ENCODE peak calls at places on chromosomes 16 and 17, in six cellular contexts. J, R, M, Z, D and A are unnamed samples.

GRCh38 chr17:19753661-19754463 is 5.8 kb upstream of the ALDH3A1 start:
- DNase-seq in R (no peak), Z (no peak), M (no peak), J (no peak), D (no peak), A (peak)

GRCh38 chr17:15469260-15469659 is 1.8 kb upstream of the CDRT4 start:
- DNase-seq in M (no peak), D (no peak), J (no peak), Z (peak), R (no peak), A (peak)

GRCh38 chr17:40417258-40417608 is 463 bp downstream of the TOP2A start:
- DNase-seq in D (no peak), J (no peak), Z (no peak), M (no peak), R (no peak), A (peak)

GRCh38 chr17:45816966-45817365 is 27.7 kb upstream of the SPPL2C start:
- DNase-seq in Z (no peak), R (no peak), D (no peak), J (no peak), M (no peak), A (no peak)

GRCh38 chr17:3207367-3207766 is at the start of gene OR1A1:
- DNase-seq in Z (no peak), M (no peak), R (no peak), J (no peak), D (no peak), A (no peak)

GRCh38 chr17:1298616-1299015 is 19.2 kb downstream of the TRARG1 start:
- DNase-seq in J (no peak), M (peak), Z (no peak), R (peak), D (peak), A (no peak)

GRCh38 chr17:42193216-42194132 is 820 bp downstream of the GHDC start:
- DNase-seq in Z (no peak), M (no peak), R (no peak), D (no peak), J (no peak), A (no peak)

GRCh38 chr17:19996086-19996485 is 13.1 kb upstream of the SPECC1 start:
- DNase-seq in M (no peak), D (no peak), R (no peak), Z (no peak), J (no peak), A (no peak)

GRCh38 chr17:29717817-29718216 is 95.1 kb upstream of the CORO6 start:
- DNase-seq in D (no peak), Z (no peak), J (no peak), R (no peak), M (no peak), A (no peak)

GRCh38 chr16:58249780-58250478 is 44.9 kb downstream of the PRSS54 start:
- DNase-seq in R (peak), Z (peak), M (peak), D (peak), J (peak), A (peak)

GRCh38 chr16:31356566-31357323 is 1.8 kb downstream of the ITGAX start:
- DNase-seq in J (no peak), R (peak), Z (no peak), M (no peak), D (no peak), A (peak)

GRCh38 chr16:21339269-21339641 is 61.2 kb upstream of the CRYM start:
- DNase-seq in J (no peak), D (no peak), Z (no peak), M (no peak), R (no peak), A (no peak)

GRCh38 chr16:9033125-9033830 is 58.2 kb upstream of the HAPSTR1 start:
- DNase-seq in J (no peak), Z (no peak), R (peak), M (no peak), D (no peak), A (peak)

GRCh38 chr16:84592718-84593117 is 25.2 kb downstream of the COTL1 start:
- DNase-seq in J (no peak), M (no peak), D (no peak), R (no peak), Z (no peak), A (no peak)

GRCh38 chr16:55376045-55376444 is 52.0 kb downstream of the IRX6 start:
- DNase-seq in D (no peak), J (no peak), Z (no peak), R (no peak), M (no peak), A (no peak)

GRCh38 chr17:76151896-76152454 is 10.9 kb upstream of the FOXJ1 start:
- DNase-seq in R (no peak), J (no peak), D (no peak), M (no peak), Z (no peak), A (no peak)

GRCh38 chr17:75535119-75535537 is 9.6 kb downstream of the LLGL2 start:
- DNase-seq in Z (no peak), M (peak), D (peak), J (no peak), R (no peak), A (peak)

GRCh38 chr16:10085078-10085798 is 97.0 kb downstream of the GRIN2A start:
- DNase-seq in M (no peak), Z (no peak), R (no peak), J (no peak), D (no peak), A (no peak)

GRCh38 chr17:21004016-21004930 is 38.5 kb downstream of the USP22 start:
- DNase-seq in J (no peak), M (no peak), Z (no peak), R (no peak), D (no peak), A (no peak)

GRCh38 chr17:35864853-35865252 is 3.8 kb downstream of the HEATR9 start:
- DNase-seq in Z (no peak), R (no peak), J (no peak), M (no peak), D (no peak), A (no peak)

GRCh38 chr16:58448890-58449289 is 51.1 kb upstream of the NDRG4 start:
- DNase-seq in D (no peak), M (no peak), R (no peak), Z (no peak), J (no peak), A (no peak)

GRCh38 chr16:2196162-2196980 is at the start of gene CASKIN1:
- DNase-seq in M (no peak), R (no peak), Z (no peak), J (no peak), D (no peak), A (peak)

GRCh38 chr16:2008631-2009301 is 855 bp downstream of the ZNF598 start:
- DNase-seq in Z (no peak), J (no peak), M (no peak), D (no peak), R (no peak), A (peak)

GRCh38 chr16:27431773-27432599 is 30.0 kb downstream of the IL21R start:
- DNase-seq in R (no peak), Z (no peak), D (no peak), J (no peak), M (no peak), A (peak)

GRCh38 chr17:19978206-19978802 is 676 bp upstream of the AKAP10 start:
- DNase-seq in Z (no peak), M (no peak), R (no peak), J (no peak), D (no peak), A (no peak)

GRCh38 chr17:9517396-9517795 is 58.2 kb downstream of the STX8 start:
- DNase-seq in D (no peak), R (no peak), Z (no peak), M (no peak), J (no peak), A (no peak)

GRCh38 chr17:60743812-60744211 is 66.2 kb downstream of the BCAS3 start:
- DNase-seq in Z (no peak), J (peak), R (no peak), M (no peak), D (no peak), A (peak)

GRCh38 chr16:3112058-3112880 is at the start of gene ZNF205:
- DNase-seq in Z (no peak), R (peak), J (no peak), M (no peak), D (no peak), A (peak)

GRCh38 chr16:78180349-78180748 is 80.9 kb downstream of the WWOX start:
- DNase-seq in M (no peak), J (no peak), Z (no peak), R (no peak), D (no peak), A (no peak)

GRCh38 chr16:81650982-81651562 is 128.0 kb upstream of the PLCG2 start:
- DNase-seq in Z (no peak), R (peak), D (no peak), J (no peak), M (no peak), A (no peak)